ENCODE peak calls at places on chromosomes 5 and 9, in seven cellular contexts. N, V, B, E, U, R and O are unnamed samples.

GRCh38 chr5:173753307-173754168 is 134.6 kb upstream of the CPEB4 start:
- DNase-seq in R (no peak), E (no peak), V (peak), B (peak), U (peak), N (no peak), O (no peak)

GRCh38 chr9:20353931-20354652 is 268.2 kb downstream of the MLLT3 start:
- DNase-seq in R (no peak), V (no peak), U (no peak), B (no peak), E (no peak), N (no peak), O (no peak)

GRCh38 chr9:122827759-122828090 is 663 bp downstream of the PDCL start:
- DNase-seq in V (no peak), B (peak), E (no peak), R (peak), U (no peak), N (peak), O (no peak)

GRCh38 chr9:137198051-137198747 is 2.3 kb downstream of the TPRN start:
- DNase-seq in B (no peak), E (no peak), V (no peak), N (no peak), R (no peak), U (no peak), O (no peak)

GRCh38 chr5:56489272-56489671 is 256.1 kb upstream of the ANKRD55 start:
- DNase-seq in N (no peak), B (no peak), U (no peak), V (no peak), R (no peak), E (no peak), O (no peak)

GRCh38 chr9:92170848-92171247 is 55.6 kb upstream of the SPTLC1 start:
- DNase-seq in E (no peak), B (no peak), U (no peak), N (no peak), R (no peak), V (no peak), O (no peak)

GRCh38 chr5:82405618-82406199 is 127.6 kb upstream of the RPS23 start:
- DNase-seq in N (no peak), U (no peak), E (no peak), B (no peak), R (no peak), V (peak), O (no peak)

GRCh38 chr5:42108468-42108867 is 183.4 kb downstream of the FBXO4 start:
- DNase-seq in U (no peak), B (no peak), N (peak), R (no peak), V (no peak), E (no peak), O (no peak)

GRCh38 chr9:132005896-132006295 is 73.8 kb downstream of the MED27 start:
- DNase-seq in E (no peak), U (no peak), V (no peak), R (no peak), B (no peak), N (no peak), O (no peak)

GRCh38 chr9:72749276-72749675 is 203.6 kb downstream of the ALDH1A1 start:
- DNase-seq in U (no peak), V (no peak), B (no peak), R (no peak), N (no peak), E (no peak), O (no peak)

GRCh38 chr9:38154501-38155421 is 85.7 kb upstream of the SHB start:
- DNase-seq in E (no peak), U (peak), B (peak), V (no peak), R (no peak), N (no peak), O (no peak)